ENCODE peak calls at places on chromosomes 16 and 17, in five cellular contexts. B, O, H, T and Q are unnamed samples.

GRCh38 chr17:58328195-58329034 is at the start of gene TSPOAP1:
- DNase-seq in T (no peak), O (peak; percentile 90), H (peak; percentile 31), B (no peak), Q (peak; percentile 51)

GRCh38 chr16:55401036-55401435 is 77.0 kb downstream of the IRX6 start:
- DNase-seq in T (no peak), O (no peak), H (no peak), B (no peak), Q (no peak)

GRCh38 chr17:3894927-3895343 is 2.1 kb upstream of the CAMKK1 start:
- DNase-seq in H (no peak), B (no peak), T (peak; percentile 73), O (peak; percentile 21), Q (peak; percentile 15)

GRCh38 chr16:23103603-23104002 is 45.6 kb downstream of the USP31 start:
- DNase-seq in T (peak; percentile 16), O (no peak), B (no peak), H (no peak), Q (no peak)

GRCh38 chr16:67846063-67846319 is 742 bp upstream of the NUTF2 start:
- DNase-seq in B (no peak), O (no peak), H (no peak), T (no peak), Q (no peak)

GRCh38 chr17:74945543-74945942 is 9.8 kb downstream of the OTOP3 start:
- DNase-seq in B (no peak), H (no peak), O (no peak), T (no peak), Q (no peak)

GRCh38 chr16:24972608-24973220 is 42.5 kb downstream of the ARHGAP17 start:
- DNase-seq in O (no peak), T (no peak), H (no peak), B (no peak), Q (no peak)

GRCh38 chr17:34757106-34757505 is 177.7 kb downstream of the TMEM132E start:
- DNase-seq in T (no peak), H (no peak), O (no peak), B (no peak), Q (no peak)

GRCh38 chr17:67467500-67468481 is 90.7 kb downstream of the PITPNC1 start:
- DNase-seq in T (no peak), B (no peak), O (no peak), H (no peak), Q (no peak)

GRCh38 chr17:57745242-57745641 is at the start of gene CCDC182:
- DNase-seq in O (no peak), B (no peak), H (no peak), T (no peak), Q (no peak)

GRCh38 chr16:65294154-65294553 is 172.3 kb upstream of the CDH11 start:
- DNase-seq in B (no peak), T (no peak), O (no peak), H (no peak), Q (no peak)